ENCODE peak calls at places on chromosome 17, in eight cellular contexts. X, R, H, Y, D, P, T and K are unnamed samples. For H3K27me3 and H3K4me1, the result is how much of the 10 kb centered on the place peaks cover.

GRCh38 chr17:15169676-15170075 is 95.5 kb downstream of the PMP22 start:
- DNase-seq in X (no peak), R (no peak), H (peak), Y (no peak), D (no peak), P (no peak), T (no peak), K (no peak)

GRCh38 chr17:82060001-82060380 is 5.6 kb downstream of the DUS1L start:
- DNase-seq in X (no peak), R (no peak), H (no peak), Y (no peak), D (no peak), P (no peak), T (no peak), K (no peak)

GRCh38 chr17:10875984-10876555 is 38.2 kb upstream of the PIRT start:
- DNase-seq in X (no peak), R (peak), H (peak), Y (no peak), D (peak), P (peak), T (peak), K (no peak)

GRCh38 chr17:80195671-80196529 is 24.2 kb downstream of the SGSH start:
- DNase-seq in X (no peak), R (peak), H (peak), Y (no peak), D (no peak), P (no peak), T (peak), K (no peak)

GRCh38 chr17:82351254-82351712 is 7.8 kb upstream of the TEX19 start:
- DNase-seq in X (no peak), R (no peak), H (no peak), Y (no peak), D (no peak), P (no peak), T (no peak), K (no peak)

GRCh38 chr17:69672924-69673323 is 258.4 kb downstream of the MAP2K6 start:
- DNase-seq in X (no peak), R (no peak), H (peak), Y (peak), D (no peak), P (no peak), T (no peak), K (no peak)

GRCh38 chr17:48439473-48439872 is 9.5 kb upstream of the SKAP1 start:
- DNase-seq in X (no peak), R (no peak), H (no peak), Y (no peak), D (no peak), P (no peak), T (no peak), K (no peak)

GRCh38 chr17:81551458-81552243 is 502 bp downstream of the FAAP100 start:
- DNase-seq in X (no peak), R (peak), H (peak), Y (no peak), D (no peak), P (no peak), T (no peak), K (no peak)

GRCh38 chr17:8649157-8650118 is 18.9 kb upstream of the MYH10 start:
- DNase-seq in X (no peak), R (no peak), H (no peak), Y (no peak), D (peak), P (no peak), T (peak), K (peak)

GRCh38 chr17:1055751-1056645 is 59.1 kb downstream of the TIMM22 start:
- DNase-seq in X (peak), R (peak), H (peak), Y (no peak), D (peak), P (peak), T (peak), K (peak)

GRCh38 chr17:2624292-2624731 is 30.9 kb downstream of the PAFAH1B1 start:
- DNase-seq in X (no peak), R (no peak), H (no peak), Y (no peak), D (no peak), P (no peak), T (no peak), K (no peak)

GRCh38 chr17:76078859-76079576 is at the start of gene ZACN:
- DNase-seq in X (no peak), R (no peak), H (no peak), Y (no peak), D (no peak), P (no peak), T (no peak), K (no peak)

GRCh38 chr17:6712854-6713129 is 377 bp downstream of the SLC13A5 start:
- DNase-seq in X (no peak), R (no peak), H (no peak), Y (no peak), D (no peak), P (no peak), T (no peak), K (no peak)

GRCh38 chr17:6711081-6711674 is 2.0 kb downstream of the SLC13A5 start:
- DNase-seq in X (no peak), R (peak), H (no peak), Y (no peak), D (no peak), P (peak), T (no peak), K (no peak)

GRCh38 chr17:6710317-6710716 is 2.9 kb downstream of the SLC13A5 start:
- DNase-seq in X (no peak), R (no peak), H (no peak), Y (no peak), D (no peak), P (no peak), T (no peak), K (no peak)

GRCh38 chr17:6712058-6712853 is 913 bp downstream of the SLC13A5 start:
- DNase-seq in X (no peak), R (peak), H (no peak), Y (peak), D (no peak), P (no peak), T (no peak), K (no peak)

GRCh38 chr17:6711681-6712057 is 1.5 kb downstream of the SLC13A5 start:
- DNase-seq in X (no peak), R (peak), H (no peak), Y (no peak), D (no peak), P (no peak), T (no peak), K (no peak)
- H3K27me3 ChIP-seq in X (half or more), R (under half), H (under half), Y (under half), D (under half), P (under half), T (half or more), K (under half)

GRCh38 chr17:73643012-73643845 is 1.0 kb downstream of the SDK2 start:
- DNase-seq in X (peak), R (no peak), H (peak), Y (no peak), D (no peak), P (peak), T (no peak), K (peak)
- H3K4me1 ChIP-seq in X (under half), R (under half), H (under half), Y (under half), D (under half), P (under half), T (under half), K (under half)

GRCh38 chr17:50586421-50587247 is 26.1 kb downstream of the CACNA1G start:
- DNase-seq in X (no peak), R (no peak), H (no peak), Y (no peak), D (no peak), P (no peak), T (no peak), K (no peak)
- H3K4me3 ChIP-seq in X (no peak), R (no peak), H (no peak), Y (no peak), D (no peak), P (no peak), T (no peak), K (no peak)

GRCh38 chr17:35797370-35797769 is 1.9 kb upstream of the MMP28 start:
- DNase-seq in X (no peak), R (no peak), H (no peak), Y (no peak), D (no peak), P (no peak), T (no peak), K (no peak)
- H3K27me3 ChIP-seq in X (under half), R (half or more), H (under half), Y (under half), D (under half), P (under half), T (under half), K (under half)

DNA sequence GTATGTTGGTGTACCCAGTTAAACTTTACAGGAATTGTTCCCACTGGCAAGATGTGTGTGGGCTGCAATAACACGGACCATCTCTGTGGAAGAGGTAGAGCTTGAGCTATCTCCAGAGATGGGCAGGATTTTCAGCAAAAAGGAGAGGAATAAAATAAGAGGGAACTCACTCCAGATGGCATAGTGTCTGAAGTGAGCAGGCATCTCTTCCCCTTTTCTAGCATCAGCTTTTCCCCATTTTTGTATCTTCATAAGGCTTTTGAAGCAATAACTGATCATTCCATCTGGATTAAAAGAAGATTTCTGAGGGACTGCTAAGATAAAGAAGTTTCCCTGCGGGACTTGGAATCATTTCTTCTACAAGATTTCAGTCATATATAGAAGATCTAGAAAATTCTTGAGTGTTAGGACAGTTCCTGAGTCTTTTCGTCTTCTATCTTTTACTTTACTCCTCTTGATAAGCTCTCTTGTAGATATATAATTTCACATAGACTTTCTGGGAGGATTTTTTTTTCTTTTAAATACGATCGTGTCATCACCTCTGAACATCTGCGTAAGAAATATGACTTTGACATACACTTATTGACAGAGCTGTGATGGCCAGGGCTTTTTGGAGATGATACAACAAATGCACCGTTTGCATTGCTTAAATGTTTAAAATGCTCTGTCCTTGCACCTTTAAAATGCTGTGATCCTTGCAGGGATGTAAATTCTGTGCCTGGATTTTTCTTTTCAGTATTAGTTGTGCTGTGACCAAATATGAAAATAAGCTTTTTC is 2.1 kb downstream of the CPD start:
- DNase-seq in X (no peak), R (no peak), H (no peak), Y (no peak), D (no peak), P (no peak), T (no peak), K (no peak)
- H3K4me1 ChIP-seq in X (half or more), R (half or more), H (under half), Y (half or more), D (under half), P (under half), T (under half), K (under half)

GRCh38 chr17:63754046-63754445 is 12.4 kb upstream of the STRADA start:
- DNase-seq in X (no peak), R (no peak), H (no peak), Y (no peak), D (no peak), P (no peak), T (no peak), K (no peak)

GRCh38 chr17:63753215-63753614 is 11.6 kb upstream of the STRADA start:
- DNase-seq in X (no peak), R (no peak), H (no peak), Y (no peak), D (no peak), P (no peak), T (no peak), K (no peak)

GRCh38 chr17:63752707-63753106 is 11.1 kb upstream of the STRADA start:
- DNase-seq in X (no peak), R (no peak), H (no peak), Y (no peak), D (no peak), P (no peak), T (no peak), K (no peak)

DNA sequence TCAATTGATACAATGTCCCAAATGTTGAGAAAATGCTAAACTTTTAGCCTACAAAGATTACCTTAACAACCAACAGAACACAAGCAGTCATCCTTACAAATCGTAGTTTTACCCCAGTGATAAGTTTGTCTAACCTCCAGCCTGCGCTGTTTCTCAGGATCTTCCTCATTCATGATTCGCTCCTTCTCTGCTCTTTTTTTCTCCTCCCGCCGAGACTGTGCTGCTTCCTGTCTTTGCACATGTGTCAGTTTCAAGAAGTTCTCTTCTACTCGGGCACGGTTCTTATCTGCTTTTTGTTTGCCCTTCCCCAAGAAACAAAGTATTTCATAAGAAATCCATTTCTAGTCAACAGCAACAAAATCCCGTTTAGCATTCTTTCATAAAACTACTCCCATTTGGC is 10.2 kb upstream of the STRADA start:
- DNase-seq in X (no peak), R (no peak), H (no peak), Y (no peak), D (no peak), P (no peak), T (no peak), K (no peak)
- H3K4me3 ChIP-seq in X (no peak), R (no peak), H (no peak), Y (no peak), D (no peak), P (no peak), T (no peak), K (no peak)

GRCh38 chr17:36850794-36851193 is 86.5 kb upstream of the LHX1 start:
- DNase-seq in X (no peak), R (no peak), H (peak), Y (peak), D (no peak), P (no peak), T (no peak), K (no peak)
- H3K27me3 ChIP-seq in X (half or more), R (under half), H (under half), Y (under half), D (under half), P (under half), T (under half), K (under half)

GRCh38 chr17:5582177-5582885 is 2.0 kb downstream of the NLRP1 start:
- DNase-seq in X (no peak), R (no peak), H (no peak), Y (no peak), D (no peak), P (no peak), T (no peak), K (no peak)

GRCh38 chr17:5584971-5585794 is 874 bp upstream of the NLRP1 start:
- DNase-seq in X (peak), R (no peak), H (peak), Y (peak), D (no peak), P (no peak), T (no peak), K (no peak)

GRCh38 chr17:5583426-5584382 is 605 bp downstream of the NLRP1 start:
- DNase-seq in X (peak), R (no peak), H (no peak), Y (no peak), D (peak), P (no peak), T (peak), K (no peak)

GRCh38 chr17:5585814-5586558 is 1.7 kb upstream of the NLRP1 start:
- DNase-seq in X (no peak), R (no peak), H (peak), Y (no peak), D (no peak), P (no peak), T (no peak), K (no peak)

GRCh38 chr17:5584383-5584951 is at the start of gene NLRP1:
- DNase-seq in X (peak), R (peak), H (peak), Y (no peak), D (peak), P (peak), T (peak), K (peak)
- H3K4me1 ChIP-seq in X (half or more), R (under half), H (under half), Y (under half), D (under half), P (under half), T (under half), K (under half)

DNA sequence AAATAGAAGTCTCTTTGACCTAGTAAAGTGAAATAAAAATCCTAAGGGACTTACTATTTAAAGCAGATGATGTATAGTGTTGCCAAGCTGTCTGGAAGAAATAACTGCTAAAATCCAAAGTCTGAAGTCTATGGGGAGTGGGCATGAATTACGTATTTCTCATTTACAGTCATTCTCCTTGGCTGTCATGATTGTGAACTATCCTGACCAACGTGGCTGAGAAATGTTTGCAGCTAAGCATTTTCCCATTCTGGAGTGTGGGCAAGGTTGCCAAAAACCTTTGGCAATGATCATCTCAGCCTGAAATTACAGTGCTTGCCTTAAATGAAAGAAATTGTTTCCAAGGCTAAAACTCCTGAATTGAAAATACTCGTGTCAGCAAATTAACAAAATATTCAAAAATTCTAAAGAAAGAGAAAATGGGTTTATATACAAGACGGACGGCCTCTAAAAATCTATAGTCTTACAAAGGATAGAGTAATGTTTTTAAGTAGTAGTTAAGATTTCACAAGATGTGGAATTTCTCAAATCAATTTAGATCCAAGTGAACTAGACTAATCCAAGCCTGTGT is 77.0 kb downstream of the CACNG1 start:
- DNase-seq in X (no peak), R (no peak), H (no peak), Y (no peak), D (no peak), P (no peak), T (no peak), K (no peak)
- H3K4me3 ChIP-seq in X (no peak), R (no peak), H (no peak), Y (no peak), D (no peak), P (no peak), T (no peak), K (no peak)

GRCh38 chr17:50613596-50613995 is 21.1 kb upstream of the ABCC3 start:
- DNase-seq in X (no peak), R (no peak), H (no peak), Y (no peak), D (no peak), P (no peak), T (no peak), K (no peak)
- H3K27me3 ChIP-seq in X (under half), R (half or more), H (under half), Y (under half), D (under half), P (under half), T (under half), K (under half)